ENCODE peak calls at places on chromosomes 5 and 9, in eight cellular contexts. One of them, this sample, is unnamed.

GRCh38 chr9:80797841-80798688 is 891.3 kb downstream of the TLE1 start:
- DNase-seq in IMR-90: peak; percentile 63
- DNase-seq in RWPE1: no peak
- DNase-seq in PC-3: no peak
- DNase-seq in CD4-positive, alpha-beta T cell: no peak
- DNase-seq in HCT116: no peak
- DNase-seq in cardiac muscle cell: no peak
- DNase-seq in ovary: peak; percentile 59
- DNase-seq in this sample: no peak

GRCh38 chr5:1011741-1012315 is 3.2 kb downstream of the NKD2 start:
- DNase-seq in IMR-90: no peak
- DNase-seq in RWPE1: no peak
- DNase-seq in PC-3: no peak
- DNase-seq in CD4-positive, alpha-beta T cell: no peak
- DNase-seq in HCT116: no peak
- DNase-seq in cardiac muscle cell: no peak
- DNase-seq in ovary: peak; percentile 5
- DNase-seq in this sample: no peak

GRCh38 chr5:118777468-118777746 is 210.9 kb downstream of the DTWD2 start:
- DNase-seq in IMR-90: no peak
- DNase-seq in RWPE1: no peak
- DNase-seq in PC-3: no peak
- DNase-seq in CD4-positive, alpha-beta T cell: no peak
- DNase-seq in HCT116: no peak
- DNase-seq in cardiac muscle cell: no peak
- DNase-seq in ovary: no peak
- DNase-seq in this sample: no peak

GRCh38 chr5:26231316-26231715 is 807.1 kb downstream of the CDH9 start:
- DNase-seq in IMR-90: no peak
- DNase-seq in RWPE1: no peak
- DNase-seq in PC-3: no peak
- DNase-seq in CD4-positive, alpha-beta T cell: no peak
- DNase-seq in HCT116: no peak
- DNase-seq in cardiac muscle cell: no peak
- DNase-seq in ovary: no peak
- DNase-seq in this sample: no peak

GRCh38 chr9:40884072-40884901 is 244.2 kb downstream of the FOXD4L6 start:
- DNase-seq in IMR-90: no peak
- DNase-seq in RWPE1: no peak
- DNase-seq in PC-3: no peak
- DNase-seq in CD4-positive, alpha-beta T cell: no peak
- DNase-seq in HCT116: no peak
- DNase-seq in cardiac muscle cell: no peak
- DNase-seq in ovary: no peak
- DNase-seq in this sample: peak; percentile 47

GRCh38 chr5:31165729-31166128 is 27.8 kb upstream of the CDH6 start:
- DNase-seq in IMR-90: no peak
- DNase-seq in RWPE1: no peak
- DNase-seq in PC-3: no peak
- DNase-seq in CD4-positive, alpha-beta T cell: no peak
- DNase-seq in HCT116: no peak
- DNase-seq in cardiac muscle cell: no peak
- DNase-seq in ovary: no peak
- DNase-seq in this sample: no peak

GRCh38 chr9:33165263-33166151 is 1.6 kb downstream of the B4GALT1 start:
- DNase-seq in IMR-90: peak; percentile 83
- DNase-seq in RWPE1: peak; percentile 74
- DNase-seq in PC-3: peak; percentile 46
- DNase-seq in CD4-positive, alpha-beta T cell: no peak
- DNase-seq in HCT116: no peak
- DNase-seq in cardiac muscle cell: peak; percentile 45
- DNase-seq in ovary: peak; percentile 42
- DNase-seq in this sample: peak; percentile 85

GRCh38 chr9:136499071-136499934 is 16.5 kb upstream of the SEC16A start:
- DNase-seq in IMR-90: no peak
- DNase-seq in RWPE1: no peak
- DNase-seq in PC-3: no peak
- DNase-seq in CD4-positive, alpha-beta T cell: no peak
- DNase-seq in HCT116: no peak
- DNase-seq in cardiac muscle cell: no peak
- DNase-seq in ovary: no peak
- DNase-seq in this sample: no peak

GRCh38 chr9:122053951-122054350 is 39.2 kb downstream of the TTLL11 start:
- DNase-seq in IMR-90: no peak
- DNase-seq in RWPE1: peak; percentile 88
- DNase-seq in PC-3: no peak
- DNase-seq in CD4-positive, alpha-beta T cell: no peak
- DNase-seq in HCT116: no peak
- DNase-seq in cardiac muscle cell: no peak
- DNase-seq in ovary: no peak
- DNase-seq in this sample: no peak

DNA sequence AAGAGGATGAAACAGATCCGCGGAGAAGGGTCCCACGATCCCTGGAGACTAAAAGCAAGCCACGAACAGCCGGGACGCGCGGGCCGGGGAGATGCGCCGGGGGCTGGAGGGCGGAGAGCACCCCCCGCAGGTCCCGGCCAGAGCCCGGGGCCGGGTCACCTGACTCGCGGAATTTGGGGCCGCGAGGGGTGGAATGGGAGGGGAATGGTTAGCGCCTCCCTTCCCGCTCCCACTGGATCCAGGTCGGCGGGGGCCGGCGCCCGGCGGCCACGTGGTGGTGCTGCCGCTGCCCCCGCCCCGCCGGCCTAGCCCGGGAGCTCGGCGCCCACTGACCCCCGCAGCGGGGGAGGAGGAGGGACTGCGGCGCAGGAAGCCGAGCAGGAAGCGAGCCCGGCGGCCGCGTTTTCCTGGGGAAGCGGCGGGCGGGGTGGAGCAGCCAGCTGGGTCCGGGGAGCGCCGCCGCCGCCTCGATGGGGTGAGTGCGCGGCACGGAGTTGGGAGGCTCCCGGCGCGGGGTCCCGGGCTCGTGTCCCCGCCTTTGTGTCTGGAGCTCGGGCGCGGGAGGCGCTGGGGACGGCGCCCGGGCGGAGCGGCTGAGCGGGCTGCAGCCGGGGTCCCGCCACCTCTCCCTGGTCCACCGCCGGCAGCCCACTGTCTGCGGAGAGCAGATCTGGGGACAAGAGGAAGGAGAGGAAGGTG is at the start of gene RAI14:
- DNase-seq in IMR-90: peak; percentile 85
- DNase-seq in RWPE1: peak; percentile 81
- DNase-seq in PC-3: peak; percentile 86
- DNase-seq in CD4-positive, alpha-beta T cell: no peak
- DNase-seq in HCT116: peak; percentile 23
- DNase-seq in cardiac muscle cell: peak; percentile 86
- DNase-seq in ovary: peak; percentile 85
- DNase-seq in this sample: peak; percentile 80
- H3K27ac ChIP-seq in IMR-90: peak within 1 kb of the TSS; percentile 100
- H3K27ac ChIP-seq in RWPE1: peak within 1 kb of the TSS; percentile 87
- H3K27ac ChIP-seq in PC-3: peak within 1 kb of the TSS; percentile 89
- H3K27ac ChIP-seq in CD4-positive, alpha-beta T cell: no peak within 1 kb of the TSS
- H3K27ac ChIP-seq in HCT116: peak within 1 kb of the TSS; percentile 78
- H3K27ac ChIP-seq in cardiac muscle cell: peak within 1 kb of the TSS; percentile 81
- H3K27ac ChIP-seq in ovary: peak within 1 kb of the TSS; percentile 73
- H3K27ac ChIP-seq in this sample: peak within 1 kb of the TSS; percentile 86

DNA sequence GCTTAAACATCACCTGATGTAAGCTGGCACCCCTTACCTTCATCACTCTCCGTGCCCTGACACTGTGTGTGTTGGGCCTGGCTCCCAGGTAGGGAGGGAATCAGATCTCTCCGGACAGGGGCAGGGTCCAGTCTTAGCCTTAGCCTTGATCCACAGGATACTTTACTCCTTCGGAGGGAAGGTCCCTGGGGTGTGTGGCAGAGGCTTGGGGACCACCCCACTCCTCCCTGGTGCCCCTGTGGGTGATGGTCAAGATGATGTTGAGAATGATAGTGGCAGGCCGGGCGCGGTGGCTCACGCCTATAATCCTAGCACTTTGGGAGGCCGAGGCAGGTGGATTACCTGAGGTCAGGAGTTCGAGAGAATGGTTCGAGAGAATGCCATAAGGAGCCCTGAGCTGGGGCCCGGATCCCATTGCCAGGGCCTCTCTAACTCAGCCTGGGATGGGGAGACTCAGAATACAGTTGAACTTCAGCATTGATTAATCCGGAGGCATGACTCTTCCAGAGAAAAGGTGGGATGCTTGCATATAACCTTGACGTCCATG is 269.5 kb downstream of the HSPA4 start:
- DNase-seq in IMR-90: no peak
- DNase-seq in RWPE1: no peak
- DNase-seq in PC-3: no peak
- DNase-seq in CD4-positive, alpha-beta T cell: no peak
- DNase-seq in HCT116: no peak
- DNase-seq in cardiac muscle cell: no peak
- DNase-seq in ovary: no peak
- DNase-seq in this sample: no peak
- H3K27ac ChIP-seq in IMR-90: no peak overlapping the region
- H3K27ac ChIP-seq in RWPE1: no peak overlapping the region
- H3K27ac ChIP-seq in PC-3: no peak overlapping the region
- H3K27ac ChIP-seq in CD4-positive, alpha-beta T cell: no peak overlapping the region
- H3K27ac ChIP-seq in HCT116: no peak overlapping the region
- H3K27ac ChIP-seq in cardiac muscle cell: no peak overlapping the region
- H3K27ac ChIP-seq in ovary: no peak overlapping the region
- H3K27ac ChIP-seq in this sample: no peak overlapping the region

GRCh38 chr5:132371603-132371994 is 2.1 kb downstream of the SLC22A5 start:
- DNase-seq in IMR-90: no peak
- DNase-seq in RWPE1: no peak
- DNase-seq in PC-3: no peak
- DNase-seq in CD4-positive, alpha-beta T cell: no peak
- DNase-seq in HCT116: no peak
- DNase-seq in cardiac muscle cell: no peak
- DNase-seq in ovary: no peak
- DNase-seq in this sample: peak; percentile 44
- H3K27ac ChIP-seq in IMR-90: no peak overlapping the region
- H3K27ac ChIP-seq in RWPE1: peak overlapping the region; percentile 49
- H3K27ac ChIP-seq in PC-3: peak overlapping the region; percentile 29
- H3K27ac ChIP-seq in CD4-positive, alpha-beta T cell: no peak overlapping the region
- H3K27ac ChIP-seq in HCT116: no peak overlapping the region
- H3K27ac ChIP-seq in cardiac muscle cell: no peak overlapping the region
- H3K27ac ChIP-seq in ovary: no peak overlapping the region
- H3K27ac ChIP-seq in this sample: peak overlapping the region; percentile 94

DNA sequence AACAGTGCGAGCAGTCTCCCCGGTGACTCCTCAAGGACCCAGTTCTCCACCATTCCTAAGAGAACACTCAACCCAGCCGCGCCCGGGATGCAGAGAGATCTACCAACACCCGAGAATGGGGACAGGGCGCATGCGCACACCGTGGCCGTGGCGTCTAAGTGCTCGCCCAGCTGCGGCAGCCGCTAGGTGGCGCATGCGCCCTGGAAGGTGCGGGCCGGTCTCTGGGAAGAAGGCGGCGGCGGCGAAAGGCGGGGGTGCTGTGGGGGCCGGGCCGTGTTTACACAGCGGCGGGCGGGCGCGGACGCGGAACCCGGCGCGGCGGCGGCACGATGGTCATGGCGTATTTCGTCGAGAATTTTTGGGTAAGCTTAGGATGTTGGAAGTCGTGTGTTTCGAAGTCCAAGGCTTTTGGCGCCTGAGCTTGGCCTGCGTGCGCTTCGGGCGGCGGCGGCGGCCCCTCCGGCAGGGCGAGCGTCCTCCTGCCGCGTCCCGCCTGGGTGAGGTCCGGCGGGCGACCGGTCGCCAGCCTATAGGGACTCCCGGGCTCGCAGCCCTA is at the start of gene FCHO2:
- DNase-seq in IMR-90: peak; percentile 95
- DNase-seq in RWPE1: peak; percentile 100
- DNase-seq in PC-3: peak; percentile 97
- DNase-seq in CD4-positive, alpha-beta T cell: peak; percentile 92
- DNase-seq in HCT116: peak; percentile 94
- DNase-seq in cardiac muscle cell: peak; percentile 98
- DNase-seq in ovary: peak; percentile 100
- DNase-seq in this sample: peak; percentile 97
- H3K27ac ChIP-seq in IMR-90: peak within 1 kb of the TSS; percentile 96
- H3K27ac ChIP-seq in RWPE1: peak within 1 kb of the TSS; percentile 97
- H3K27ac ChIP-seq in PC-3: peak within 1 kb of the TSS; percentile 88
- H3K27ac ChIP-seq in CD4-positive, alpha-beta T cell: no peak within 1 kb of the TSS
- H3K27ac ChIP-seq in HCT116: peak within 1 kb of the TSS; percentile 92
- H3K27ac ChIP-seq in cardiac muscle cell: peak within 1 kb of the TSS; percentile 88
- H3K27ac ChIP-seq in ovary: peak within 1 kb of the TSS; percentile 99
- H3K27ac ChIP-seq in this sample: peak within 1 kb of the TSS; percentile 97

DNA sequence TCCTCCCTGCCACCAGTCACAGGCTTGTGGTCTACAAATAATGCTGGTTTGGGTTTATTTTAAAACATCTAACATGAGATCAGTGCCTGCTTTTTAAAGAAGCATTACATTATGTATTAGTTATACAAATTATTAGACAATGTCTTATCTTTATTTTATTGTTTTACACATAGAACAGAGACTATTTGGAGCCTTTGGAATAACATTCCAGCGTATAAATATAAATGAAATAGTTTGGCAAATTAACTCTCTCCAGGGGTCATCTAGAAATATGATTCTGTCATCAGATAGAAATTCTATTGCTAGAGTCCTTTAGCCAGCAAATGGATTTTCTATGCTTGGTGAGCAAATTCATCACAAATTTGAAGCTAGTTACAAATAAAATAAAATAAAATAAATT is 22.5 kb downstream of the MAP1B start:
- DNase-seq in IMR-90: peak; percentile 33
- DNase-seq in RWPE1: no peak
- DNase-seq in PC-3: no peak
- DNase-seq in CD4-positive, alpha-beta T cell: no peak
- DNase-seq in HCT116: no peak
- DNase-seq in cardiac muscle cell: no peak
- DNase-seq in ovary: no peak
- DNase-seq in this sample: no peak
- H3K27ac ChIP-seq in IMR-90: peak overlapping the region; percentile 31
- H3K27ac ChIP-seq in RWPE1: no peak overlapping the region
- H3K27ac ChIP-seq in PC-3: no peak overlapping the region
- H3K27ac ChIP-seq in CD4-positive, alpha-beta T cell: no peak overlapping the region
- H3K27ac ChIP-seq in HCT116: no peak overlapping the region
- H3K27ac ChIP-seq in cardiac muscle cell: no peak overlapping the region
- H3K27ac ChIP-seq in ovary: no peak overlapping the region
- H3K27ac ChIP-seq in this sample: no peak overlapping the region

GRCh38 chr9:68457803-68458202 is 82.9 kb downstream of the TMEM252 start:
- DNase-seq in IMR-90: no peak
- DNase-seq in RWPE1: no peak
- DNase-seq in PC-3: peak; percentile 21
- DNase-seq in CD4-positive, alpha-beta T cell: no peak
- DNase-seq in HCT116: no peak
- DNase-seq in cardiac muscle cell: peak; percentile 67
- DNase-seq in ovary: no peak
- DNase-seq in this sample: no peak
- H3K27ac ChIP-seq in IMR-90: no peak overlapping the region
- H3K27ac ChIP-seq in RWPE1: no peak overlapping the region
- H3K27ac ChIP-seq in PC-3: no peak overlapping the region
- H3K27ac ChIP-seq in CD4-positive, alpha-beta T cell: no peak overlapping the region
- H3K27ac ChIP-seq in HCT116: no peak overlapping the region
- H3K27ac ChIP-seq in cardiac muscle cell: peak overlapping the region; percentile 80
- H3K27ac ChIP-seq in ovary: no peak overlapping the region
- H3K27ac ChIP-seq in this sample: peak overlapping the region; percentile 69

This sample was measured in right atrium auricular region.